ENCODE peak calls at places on chromosome 19, in four cellular contexts. X is ELF-1, C is H54, N is cardiac muscle cell. D is an unnamed sample.

GRCh38 chr19:48469056-48469881 is at the start of gene CYTH2:
- DNase-seq in N (peak), X (peak), C (peak), D (peak)

GRCh38 chr19:17423429-17424208 is 3.8 kb downstream of the MVB12A start:
- DNase-seq in C (no peak), N (no peak), X (no peak), D (no peak)

GRCh38 chr19:50419580-50420035 is 870 bp downstream of the SPIB start:
- DNase-seq in C (no peak), N (no peak), X (no peak), D (no peak)

GRCh38 chr19:18701250-18701608 is 17.7 kb downstream of the CRTC1 start:
- DNase-seq in X (no peak), C (no peak), N (no peak), D (no peak)

GRCh38 chr19:51097166-51097736 is 11.0 kb downstream of the CTU1 start:
- DNase-seq in C (peak), N (peak), X (peak), D (peak)

GRCh38 chr19:31276831-31277230 is 72.4 kb downstream of the TSHZ3 start:
- DNase-seq in C (no peak), X (no peak), N (no peak), D (no peak)

GRCh38 chr19:39276740-39277139 is 8.5 kb downstream of the IFNL2 start:
- DNase-seq in C (no peak), N (no peak), X (no peak), D (no peak)

GRCh38 chr19:8593931-8594330 is 16.6 kb downstream of the ADAMTS10 start:
- DNase-seq in N (no peak), C (no peak), X (no peak), D (no peak)

GRCh38 chr19:55647732-55648656 is at the start of gene CCDC106:
- DNase-seq in C (no peak), X (peak), N (peak), D (peak)

GRCh38 chr19:38209671-38210457 is 14.2 kb downstream of the DPF1 start:
- DNase-seq in X (peak), C (no peak), N (peak), D (no peak)

GRCh38 chr19:4991996-4992698 is 23.2 kb downstream of the KDM4B start:
- DNase-seq in C (no peak), X (peak), N (no peak), D (no peak)

GRCh38 chr19:34253711-34254551 is 423 bp upstream of the GARRE1 start:
- DNase-seq in N (peak), X (peak), C (no peak), D (peak)

GRCh38 chr19:33777351-33777750 is 19.3 kb upstream of the KCTD15 start:
- DNase-seq in C (no peak), X (no peak), N (no peak), D (no peak)

GRCh38 chr19:38264486-38265212 is at the start of gene SPINT2:
- DNase-seq in C (no peak), X (peak), N (peak), D (peak)

GRCh38 chr19:38666662-38667448 is 19.4 kb downstream of the ACTN4 start:
- DNase-seq in N (peak), C (no peak), X (peak), D (no peak)

GRCh38 chr19:32201211-32201610 is 144.2 kb upstream of the ZNF507 start:
- DNase-seq in X (no peak), N (no peak), C (no peak), D (no peak)

GRCh38 chr19:51354103-51354741 is 12.0 kb downstream of the ETFB start:
- DNase-seq in X (peak), C (no peak), N (no peak), D (no peak)

GRCh38 chr19:10858204-10858828 is 10.1 kb downstream of the C19orf38 start:
- DNase-seq in N (peak), X (no peak), C (no peak), D (peak)

GRCh38 chr19:35123573-35123972 is 8.0 kb downstream of the FXYD3 start:
- DNase-seq in C (no peak), X (no peak), N (no peak), D (no peak)

GRCh38 chr19:55654833-55655647 is at the start of gene U2AF2:
- DNase-seq in N (peak), C (peak), X (peak), D (peak)

GRCh38 chr19:21482863-21483276 is 22.5 kb upstream of the ZNF429 start:
- DNase-seq in N (peak), X (peak), C (peak), D (no peak)

GRCh38 chr19:23075031-23075733 is 41.6 kb upstream of the ZNF730 start:
- DNase-seq in N (peak), C (peak), X (peak), D (peak)

GRCh38 chr19:50957587-50957986 is 4.7 kb upstream of the KLK5 start:
- DNase-seq in X (no peak), C (no peak), N (no peak), D (no peak)

GRCh38 chr19:48872884-48873475 is 759 bp downstream of the PPP1R15A start:
- DNase-seq in X (peak), C (peak), N (peak), D (peak)

GRCh38 chr19:28981994-28982393 is 231.0 kb downstream of the UQCRFS1 start:
- DNase-seq in C (no peak), X (no peak), N (no peak), D (no peak)

GRCh38 chr19:10876459-10877240 is 5.3 kb downstream of the CARM1 start:
- DNase-seq in C (no peak), N (no peak), X (no peak), D (no peak)

GRCh38 chr19:737591-738093 is 13.3 kb upstream of the MISP start:
- DNase-seq in N (peak), X (peak), C (peak), D (peak)

GRCh38 chr19:21202865-21203494 is 61.1 kb downstream of the ZNF431 start:
- DNase-seq in N (peak), C (peak), X (peak), D (peak)

GRCh38 chr19:11168568-11168967 is 13.0 kb upstream of the SPC24 start:
- DNase-seq in X (no peak), C (peak), N (no peak), D (no peak)